ENCODE peak calls at places on chromosomes 13 and 19, in eight cellular contexts. P is right cardiac atrium; W is testis; K is SK-N-SH; V is body of pancreas; N is CD8-positive, alpha-beta memory T cell; E is effector memory CD4-positive, alpha-beta T cell; F is AG04450. C is an unnamed sample. For H3K27me3, the result is how much of the 10 kb centered on the place peaks cover.

GRCh38 chr19:18000981-18001836 is 6.8 kb upstream of the ARRDC2 start:
- DNase-seq in P (peak), W (peak), K (peak), V (peak), N (peak), E (peak), F (no peak), C (peak)

GRCh38 chr13:51861728-51862300 is at the start of gene CCDC70:
- DNase-seq in P (no peak), W (no peak), K (no peak), V (no peak), N (no peak), E (no peak), F (no peak), C (peak)

GRCh38 chr19:35750167-35750566 is 1.8 kb downstream of the LIN37 start:
- DNase-seq in P (no peak), W (no peak), K (no peak), V (no peak), N (no peak), E (no peak), F (no peak), C (no peak)

GRCh38 chr13:50156140-50156539 is 140.9 kb downstream of the KCNRG start:
- DNase-seq in P (no peak), W (no peak), K (no peak), V (no peak), N (no peak), E (no peak), F (peak), C (no peak)

GRCh38 chr13:105069106-105069505 is 1466.4 kb downstream of the EFNB2 start:
- DNase-seq in P (no peak), W (no peak), K (no peak), V (no peak), N (no peak), E (no peak), F (no peak), C (no peak)

GRCh38 chr19:49588370-49589122 is 2.4 kb upstream of the PRR12 start:
- DNase-seq in P (peak), W (no peak), K (no peak), V (no peak), N (no peak), E (no peak), F (no peak), C (no peak)

GRCh38 chr19:54532528-54532927 is 29.9 kb downstream of the LAIR2 start:
- DNase-seq in P (no peak), W (no peak), K (no peak), V (no peak), N (no peak), E (no peak), F (no peak), C (no peak)

GRCh38 chr19:12880551-12881171 is 588 bp downstream of the DNASE2 start:
- DNase-seq in P (peak), W (peak), K (no peak), V (peak), N (no peak), E (no peak), F (no peak), C (peak)

GRCh38 chr13:78608254-78608704 is 4.9 kb upstream of the POU4F1 start:
- DNase-seq in P (no peak), W (no peak), K (peak), V (no peak), N (no peak), E (no peak), F (no peak), C (no peak)

GRCh38 chr13:78609464-78610205 is 6.3 kb upstream of the POU4F1 start:
- DNase-seq in P (peak), W (no peak), K (peak), V (no peak), N (no peak), E (no peak), F (no peak), C (peak)

GRCh38 chr13:78608705-78609463 is 5.5 kb upstream of the POU4F1 start:
- DNase-seq in P (no peak), W (no peak), K (peak), V (no peak), N (no peak), E (no peak), F (no peak), C (no peak)

GRCh38 chr13:78611040-78611439 is 7.7 kb upstream of the POU4F1 start:
- DNase-seq in P (no peak), W (no peak), K (no peak), V (no peak), N (no peak), E (no peak), F (no peak), C (no peak)

DNA sequence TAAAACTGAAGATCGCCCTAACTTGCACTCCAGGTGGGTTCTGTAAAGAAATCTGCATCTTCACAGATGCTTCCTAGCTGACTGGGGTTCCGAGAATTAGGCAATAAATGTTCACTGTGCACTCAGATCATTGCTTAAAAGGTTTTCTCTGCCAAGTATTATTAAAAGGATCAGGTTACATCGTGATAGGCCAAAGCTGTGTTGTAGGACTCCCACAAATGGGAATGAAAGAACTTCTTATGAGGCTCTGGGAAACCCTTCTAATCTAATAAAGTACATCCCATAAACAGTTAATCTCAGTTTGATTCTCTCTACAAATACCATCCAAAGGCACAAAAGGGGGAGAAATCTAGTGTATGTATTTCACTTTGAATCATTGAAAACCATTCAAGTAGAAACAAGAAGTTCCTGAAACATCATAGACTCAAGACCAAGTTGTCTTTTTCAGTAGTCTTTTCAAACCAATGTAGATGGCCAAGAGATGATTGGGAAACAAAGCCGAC is 7.1 kb upstream of the POU4F1 start:
- DNase-seq in P (no peak), W (no peak), K (no peak), V (no peak), N (no peak), E (no peak), F (peak), C (peak)
- H3K27me3 ChIP-seq in P (under half), W (under half), K (under half), V (under half), N (under half), E (under half), F (half or more), C (half or more)

GRCh38 chr19:34362679-34363069 is 2.3 kb upstream of the GPI start:
- DNase-seq in P (peak), W (no peak), K (no peak), V (no peak), N (no peak), E (no peak), F (no peak), C (no peak)

GRCh38 chr19:34359140-34359953 is 5.6 kb upstream of the GPI start:
- DNase-seq in P (peak), W (peak), K (peak), V (peak), N (peak), E (peak), F (peak), C (peak)

GRCh38 chr19:34357431-34357830 is 7.6 kb upstream of the GPI start:
- DNase-seq in P (no peak), W (no peak), K (no peak), V (no peak), N (no peak), E (no peak), F (no peak), C (no peak)

GRCh38 chr19:34360354-34360909 is 4.6 kb upstream of the GPI start:
- DNase-seq in P (peak), W (no peak), K (no peak), V (no peak), N (no peak), E (no peak), F (no peak), C (no peak)

GRCh38 chr19:34359954-34360315 is 5.1 kb upstream of the GPI start:
- DNase-seq in P (peak), W (no peak), K (no peak), V (no peak), N (no peak), E (no peak), F (no peak), C (no peak)
- H3K27ac ChIP-seq in P (peak), W (peak), K (peak), V (peak), N (peak), E (peak), F (peak), C (peak)

DNA sequence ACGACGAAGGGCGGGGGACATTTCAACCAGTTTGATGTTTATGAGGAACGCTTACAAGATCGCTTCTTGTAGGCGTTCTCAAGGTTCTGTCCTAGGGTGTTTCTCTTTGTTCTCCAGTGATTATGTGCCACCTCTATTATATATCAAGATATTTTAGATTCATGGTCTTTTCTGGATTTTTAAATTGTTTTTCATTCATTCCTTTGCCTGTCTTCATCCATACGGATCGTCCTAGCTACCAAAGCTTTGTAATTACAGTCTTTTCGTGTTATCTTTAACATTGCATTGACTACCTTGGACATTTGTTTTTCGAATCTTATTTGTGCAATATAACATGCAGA is 342 bp upstream of the EID2 start:
- DNase-seq in P (no peak), W (no peak), K (no peak), V (no peak), N (no peak), E (no peak), F (no peak), C (no peak)
- H3K4me3 ChIP-seq in P (no peak), W (peak), K (peak), V (no peak), N (peak), E (peak), F (peak), C (peak)

GRCh38 chr13:27962128-27962841 is 6.8 kb downstream of the CDX2 start:
- DNase-seq in P (no peak), W (no peak), K (peak), V (no peak), N (no peak), E (no peak), F (no peak), C (no peak)
- H3K27me3 ChIP-seq in P (under half), W (under half), K (half or more), V (under half), N (under half), E (under half), F (half or more), C (half or more)